ENCODE peak calls at places on chromosomes 12 and 14, in four cellular contexts. A, X, C and L are unnamed samples.

GRCh38 chr12:8956772-8957171 is 7.3 kb upstream of the M6PR start:
- DNase-seq in A (no peak), X (no peak), C (no peak), L (no peak)

GRCh38 chr12:6229823-6230222 is 29.6 kb downstream of the CD9 start:
- DNase-seq in A (no peak), X (peak; percentile 49), C (no peak), L (peak; percentile 51)

GRCh38 chr14:65501328-65501727 is 88.8 kb downstream of the FUT8 start:
- DNase-seq in A (no peak), X (no peak), C (no peak), L (no peak)

GRCh38 chr12:31589582-31589895 is 1.4 kb downstream of the DENND5B start:
- DNase-seq in A (no peak), X (peak; percentile 74), C (peak; percentile 53), L (no peak)

GRCh38 chr12:109054520-109054919 is 2.1 kb downstream of the USP30 start:
- DNase-seq in A (no peak), X (no peak), C (no peak), L (no peak)

GRCh38 chr12:15584366-15585041 is 204.7 kb downstream of the EPS8 start:
- DNase-seq in A (peak; percentile 79), X (peak; percentile 36), C (peak; percentile 31), L (no peak)

GRCh38 chr14:59249029-59249428 is 60.6 kb downstream of the DAAM1 start:
- DNase-seq in A (no peak), X (no peak), C (no peak), L (no peak)

GRCh38 chr12:57708296-57708695 is 14.4 kb downstream of the OS9 start:
- DNase-seq in A (no peak), X (no peak), C (no peak), L (no peak)

GRCh38 chr12:48934312-48934706 is 9.0 kb upstream of the FKBP11 start:
- DNase-seq in A (peak; percentile 42), X (no peak), C (no peak), L (no peak)

GRCh38 chr12:53985900-53986685 is 1.1 kb downstream of the HOXC10 start:
- DNase-seq in A (no peak), X (no peak), C (no peak), L (no peak)